ENCODE peak calls at places on chromosomes 4 and X, in ten cellular contexts. B, S, X, D, J, L, R, N, I and M are unnamed samples.

GRCh38 chr4:133694416-133694815 is 507.2 kb downstream of the PABPC4L start:
- DNase-seq in B (peak; percentile 52), S (no peak), X (no peak), D (no peak), J (no peak), L (no peak), R (no peak), N (no peak), I (no peak), M (no peak)

GRCh38 chr4:42690537-42690936 is 33.6 kb upstream of the ATP8A1 start:
- DNase-seq in B (no peak), S (no peak), X (no peak), D (no peak), J (no peak), L (no peak), R (no peak), N (no peak), I (no peak), M (no peak)

GRCh38 chrX:20459410-20460350 is 193.0 kb upstream of the RPS6KA3 start:
- DNase-seq in B (no peak), S (no peak), X (no peak), D (no peak), J (no peak), L (no peak), R (no peak), N (no peak), I (no peak), M (no peak)

GRCh38 chrX:39065051-39065871 is 264.0 kb downstream of the MID1IP1 start:
- DNase-seq in B (no peak), S (no peak), X (no peak), D (no peak), J (no peak), L (no peak), R (peak; percentile 14), N (no peak), I (no peak), M (peak; percentile 79)

GRCh38 chr4:122665148-122665547 is 44.3 kb upstream of the IL21 start:
- DNase-seq in B (peak; percentile 30), S (no peak), X (no peak), D (no peak), J (peak; percentile 31), L (no peak), R (no peak), N (no peak), I (no peak), M (no peak)

GRCh38 chr4:75924309-75924708 is 16.5 kb downstream of the NAAA start:
- DNase-seq in B (no peak), S (no peak), X (no peak), D (no peak), J (no peak), L (no peak), R (no peak), N (no peak), I (no peak), M (no peak)

GRCh38 chr4:53313510-53313909 is 52.4 kb downstream of the SCFD2 start:
- DNase-seq in B (no peak), S (no peak), X (no peak), D (peak; percentile 16), J (no peak), L (no peak), R (peak; percentile 15), N (peak; percentile 44), I (no peak), M (peak; percentile 57)

GRCh38 chr4:25559508-25559907 is 96.1 kb upstream of the SLC34A2 start:
- DNase-seq in B (no peak), S (no peak), X (no peak), D (no peak), J (no peak), L (no peak), R (no peak), N (no peak), I (no peak), M (no peak)

GRCh38 chr4:5976431-5976830 is 41.8 kb downstream of the C4orf50 start:
- DNase-seq in B (no peak), S (peak; percentile 3), X (no peak), D (no peak), J (no peak), L (no peak), R (no peak), N (no peak), I (no peak), M (peak; percentile 58)

GRCh38 chr4:10733016-10733415 is 48.4 kb upstream of the CLNK start:
- DNase-seq in B (no peak), S (no peak), X (no peak), D (no peak), J (no peak), L (no peak), R (no peak), N (no peak), I (no peak), M (no peak)

GRCh38 chrX:118189628-118190027 is 73.0 kb upstream of the KLHL13 start:
- DNase-seq in B (no peak), S (no peak), X (peak; percentile 21), D (no peak), J (no peak), L (peak; percentile 41), R (peak; percentile 77), N (no peak), I (no peak), M (peak; percentile 18)

GRCh38 chr4:147816382-147817254 is 84.7 kb downstream of the ARHGAP10 start:
- DNase-seq in B (no peak), S (no peak), X (peak; percentile 49), D (no peak), J (no peak), L (no peak), R (no peak), N (no peak), I (no peak), M (no peak)

GRCh38 chr4:59243038-59243437 is 1957.1 kb upstream of the ADGRL3 start:
- DNase-seq in B (no peak), S (no peak), X (no peak), D (no peak), J (no peak), L (no peak), R (no peak), N (no peak), I (no peak), M (no peak)

GRCh38 chr4:113452152-113452551 is 309.4 kb downstream of the CAMK2D start:
- DNase-seq in B (no peak), S (no peak), X (no peak), D (no peak), J (no peak), L (no peak), R (no peak), N (no peak), I (no peak), M (no peak)

DNA sequence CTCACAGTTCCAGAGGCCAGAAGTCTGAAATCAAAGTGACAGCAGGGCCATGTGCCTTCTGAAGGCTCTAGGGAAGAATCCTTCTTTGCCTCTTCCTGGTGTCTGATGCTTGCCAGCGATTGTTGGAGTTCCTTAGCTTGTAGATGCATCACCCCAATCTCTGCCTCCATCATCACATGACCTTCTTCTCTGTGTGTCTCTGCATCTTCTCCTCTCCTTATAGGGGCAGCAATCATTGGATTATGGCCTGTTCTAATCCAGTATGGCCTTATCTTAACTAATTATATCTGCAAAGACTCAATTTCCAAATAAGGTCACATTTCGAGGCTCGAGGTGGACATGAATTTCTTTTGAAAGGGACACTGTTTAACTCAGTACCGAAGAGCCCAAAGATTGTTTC is 71.7 kb upstream of the RAI2 start:
- DNase-seq in B (no peak), S (no peak), X (no peak), D (no peak), J (no peak), L (no peak), R (no peak), N (no peak), I (no peak), M (no peak)
- H3K4me3 ChIP-seq in B (no peak overlapping the region), S (no peak overlapping the region), X (no peak overlapping the region), D (no peak overlapping the region), J (no peak overlapping the region), L (no peak overlapping the region), R (no peak overlapping the region), N (no peak overlapping the region), I (no peak overlapping the region), M (no peak overlapping the region)

GRCh38 chrX:14022019-14022418 is 7.7 kb downstream of the GEMIN8 start:
- DNase-seq in B (no peak), S (no peak), X (no peak), D (no peak), J (no peak), L (no peak), R (no peak), N (no peak), I (no peak), M (no peak)
- H3K27me3 ChIP-seq in B (no peaks in the 10 kb centered on the region), S (no peaks in the 10 kb centered on the region), X (no peaks in the 10 kb centered on the region), D (no peaks in the 10 kb centered on the region), J (no peaks in the 10 kb centered on the region), L (no peaks in the 10 kb centered on the region), R (no peaks in the 10 kb centered on the region), N (no peaks in the 10 kb centered on the region), I (no peaks in the 10 kb centered on the region), M (no peaks in the 10 kb centered on the region)

GRCh38 chr4:41050840-41051775 is 163.2 kb downstream of the APBB2 start:
- DNase-seq in B (no peak), S (no peak), X (peak; percentile 57), D (no peak), J (no peak), L (no peak), R (no peak), N (no peak), I (no peak), M (peak; percentile 23)

GRCh38 chr4:41044165-41044564 is 170.2 kb downstream of the APBB2 start:
- DNase-seq in B (no peak), S (no peak), X (no peak), D (peak; percentile 29), J (no peak), L (no peak), R (no peak), N (no peak), I (no peak), M (no peak)

GRCh38 chr4:41044791-41045190 is 169.6 kb downstream of the APBB2 start:
- DNase-seq in B (no peak), S (no peak), X (no peak), D (no peak), J (no peak), L (no peak), R (no peak), N (no peak), I (no peak), M (no peak)

GRCh38 chr4:41052287-41052686 is 162.1 kb downstream of the APBB2 start:
- DNase-seq in B (no peak), S (no peak), X (no peak), D (no peak), J (no peak), L (no peak), R (no peak), N (no peak), I (no peak), M (no peak)

GRCh38 chr4:41050116-41050515 is 164.2 kb downstream of the APBB2 start:
- DNase-seq in B (peak; percentile 29), S (no peak), X (no peak), D (no peak), J (no peak), L (no peak), R (no peak), N (no peak), I (no peak), M (no peak)
- H3K4me3 ChIP-seq in B (no peak overlapping the region), S (no peak overlapping the region), X (peak overlapping the region; percentile 3), D (no peak overlapping the region), J (no peak overlapping the region), L (no peak overlapping the region), R (no peak overlapping the region), N (no peak overlapping the region), I (no peak overlapping the region), M (no peak overlapping the region)

DNA sequence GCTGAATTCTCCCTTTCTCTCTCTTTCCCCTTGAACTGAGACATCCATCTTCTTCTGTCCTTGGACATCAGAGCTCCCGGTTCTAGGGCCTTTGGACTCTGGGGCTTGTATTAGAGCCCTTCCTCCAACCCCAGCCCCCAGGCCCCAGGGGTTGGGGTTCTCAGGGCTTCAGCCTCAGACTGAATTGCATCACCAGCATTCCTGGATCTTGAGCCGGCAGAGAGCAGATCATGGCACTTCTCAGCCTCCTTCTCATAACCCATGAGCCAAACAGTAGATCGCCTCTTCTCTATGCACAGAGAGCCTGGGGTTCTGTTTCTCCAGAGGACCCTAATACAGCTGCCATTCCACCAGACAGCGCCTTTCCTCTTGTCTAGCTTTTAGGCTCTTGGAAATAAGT is 25.4 kb upstream of the CLDN24 start:
- DNase-seq in B (peak; percentile 44), S (no peak), X (no peak), D (no peak), J (no peak), L (no peak), R (no peak), N (peak; percentile 50), I (no peak), M (no peak)
- H3K27me3 ChIP-seq in B (no peaks in the 10 kb centered on the region), S (no peaks in the 10 kb centered on the region), X (no peaks in the 10 kb centered on the region), D (no peaks in the 10 kb centered on the region), J (no peaks in the 10 kb centered on the region), L (no peaks in the 10 kb centered on the region), R (no peaks in the 10 kb centered on the region), N (no peaks in the 10 kb centered on the region), I (no peaks in the 10 kb centered on the region), M (no peaks in the 10 kb centered on the region)